ENCODE peak calls at places on chromosomes 3 and 15, in four cellular contexts. Z is HCT116, G is spleen, E is GM23338. J is an unnamed sample. For H3K36me3, the result is how much of the 10 kb centered on the place peaks cover.

GRCh38 chr3:195549931-195550519 is 6.9 kb upstream of the PPP1R2 start:
- DNase-seq in Z (no peak), G (peak), E (no peak), J (no peak)

GRCh38 chr15:29601811-29602210 is 220.5 kb downstream of the TJP1 start:
- DNase-seq in E (no peak), G (no peak), Z (no peak), J (no peak)

GRCh38 chr15:63473999-63474809 is 30.2 kb upstream of the USP3 start:
- DNase-seq in Z (no peak), E (peak), G (peak), J (peak)

GRCh38 chr3:164278550-164278949 is 799.7 kb downstream of the SI start:
- DNase-seq in E (no peak), Z (no peak), G (peak), J (no peak)

GRCh38 chr15:75655911-75656310 is 8.2 kb downstream of the SNX33 start:
- DNase-seq in Z (no peak), E (no peak), G (no peak), J (no peak)

GRCh38 chr15:61195116-61196002 is 33.7 kb downstream of the RORA start:
- DNase-seq in E (peak), Z (peak), G (no peak), J (no peak)

GRCh38 chr3:134485075-134485536 is 679 bp downstream of the ANAPC13 start:
- DNase-seq in Z (no peak), G (no peak), E (peak), J (no peak)

GRCh38 chr3:151003024-151003771 is 30.7 kb upstream of the CLRN1 start:
- DNase-seq in G (no peak), Z (no peak), E (no peak), J (no peak)

GRCh38 chr3:119700269-119700919 is 2.4 kb upstream of the CFAP91 start:
- DNase-seq in G (no peak), E (no peak), Z (no peak), J (no peak)

GRCh38 chr3:185744997-185745843 is 79.6 kb downstream of the IGF2BP2 start:
- DNase-seq in G (no peak), E (no peak), Z (no peak), J (no peak)

GRCh38 chr15:29090617-29091466 is 178.8 kb downstream of the NSMCE3 start:
- DNase-seq in G (peak), E (peak), Z (peak), J (no peak)

GRCh38 chr15:75349851-75350588 is 3.2 kb downstream of the NEIL1 start:
- DNase-seq in Z (no peak), E (no peak), G (peak), J (peak)

GRCh38 chr15:63322541-63322940 is 45.1 kb downstream of the APH1B start:
- DNase-seq in E (no peak), Z (no peak), G (no peak), J (no peak)

GRCh38 chr3:15339786-15340215 is 7.4 kb upstream of the SH3BP5 start:
- DNase-seq in Z (no peak), G (no peak), E (no peak), J (no peak)

GRCh38 chr3:53187430-53187829 is 26.4 kb downstream of the PRKCD start:
- DNase-seq in G (peak), Z (no peak), E (no peak), J (no peak)

GRCh38 chr15:45399381-45400212 is 21.3 kb upstream of the GATM start:
- DNase-seq in E (peak), Z (peak), G (no peak), J (no peak)

GRCh38 chr15:39283531-39283930 is 297.3 kb upstream of the THBS1 start:
- DNase-seq in Z (no peak), E (no peak), G (no peak), J (no peak)

GRCh38 chr3:168025076-168025475 is 70.6 kb downstream of the GOLIM4 start:
- DNase-seq in G (no peak), Z (no peak), E (no peak), J (no peak)

GRCh38 chr15:80059786-80060489 is 462 bp downstream of the ZFAND6 start:
- DNase-seq in Z (peak), G (no peak), E (peak), J (peak)

GRCh38 chr15:55770808-55771207 is 27.9 kb upstream of the PRTG start:
- DNase-seq in E (no peak), Z (no peak), G (no peak), J (no peak)

GRCh38 chr3:156460206-156460609 is 94.7 kb downstream of the SSR3 start:
- DNase-seq in Z (no peak), G (no peak), E (no peak), J (no peak)

GRCh38 chr15:86877171-86877631 is 797.5 kb downstream of the AGBL1 start:
- DNase-seq in Z (no peak), E (no peak), G (no peak), J (no peak)

GRCh38 chr15:29815000-29815704 is 7.1 kb downstream of the TJP1 start:
- DNase-seq in G (no peak), E (no peak), Z (no peak), J (no peak)

GRCh38 chr3:16813336-16813735 is 71.4 kb upstream of the PLCL2 start:
- DNase-seq in G (no peak), Z (no peak), E (no peak), J (no peak)

GRCh38 chr15:88622605-88622975 is 1.4 kb downstream of the AEN start:
- DNase-seq in E (no peak), G (no peak), Z (no peak), J (no peak)

GRCh38 chr15:65087411-65087810 is 10.9 kb downstream of the KBTBD13 start:
- DNase-seq in E (no peak), G (no peak), Z (no peak), J (no peak)

GRCh38 chr3:100963041-100963440 is 30.2 kb downstream of the ABI3BP start:
- DNase-seq in E (no peak), G (no peak), Z (no peak), J (no peak)

GRCh38 chr15:23441204-23441603 is 5.8 kb downstream of the GOLGA6L2 start:
- DNase-seq in G (no peak), Z (no peak), E (no peak), J (no peak)

GRCh38 chr3:187994221-187995085 is 159.5 kb upstream of the LPP start:
- DNase-seq in G (no peak), E (no peak), Z (no peak), J (no peak)

GRCh38 chr3:181823716-181824115 is 112.0 kb downstream of the SOX2 start:
- DNase-seq in E (no peak), G (no peak), Z (no peak), J (peak)

GRCh38 chr3:63050548-63050947 is 175.3 kb upstream of the CADPS start:
- DNase-seq in Z (no peak), E (no peak), G (no peak), J (no peak)

GRCh38 chr15:92801774-92802464 is 98.2 kb upstream of the CHD2 start:
- DNase-seq in Z (peak), E (no peak), G (no peak), J (no peak)

DNA sequence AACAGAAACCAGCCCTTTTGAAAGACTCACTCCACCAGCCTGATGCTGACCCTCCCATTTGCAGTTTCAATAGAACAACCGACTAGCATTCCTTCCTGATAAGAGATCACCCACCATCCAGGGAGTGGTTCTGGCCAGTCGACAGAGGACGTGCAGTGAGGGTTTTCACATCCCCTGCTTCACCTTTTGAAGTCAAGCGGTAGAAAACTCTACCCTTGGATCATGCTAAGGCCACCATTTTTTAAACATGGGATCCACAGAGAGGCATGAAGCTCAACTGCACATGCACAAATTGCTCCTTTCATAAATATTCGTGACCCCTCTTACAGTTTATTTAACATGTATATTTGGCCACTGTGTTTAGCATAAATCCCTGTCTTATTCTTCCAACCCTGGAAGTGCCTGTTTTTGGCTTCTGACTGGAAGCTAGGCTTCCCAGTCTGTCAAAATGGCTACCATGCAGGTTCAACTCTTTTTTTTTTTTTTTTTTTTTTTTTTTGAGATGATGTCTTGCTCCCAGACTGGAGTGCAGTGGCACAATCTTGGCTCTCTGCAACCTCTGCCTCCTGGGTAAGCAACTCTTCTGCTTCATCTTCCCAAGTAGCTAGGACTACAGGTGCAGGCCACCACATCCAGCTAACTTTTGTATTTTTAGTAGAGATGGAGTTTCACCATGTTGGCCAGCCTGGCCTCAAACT is 1.0 kb upstream of the THUMPD3 start:
- DNase-seq in G (no peak), Z (no peak), E (no peak), J (no peak)
- TF ChIP-seq POLR2AphosphoS5 in G (no peak), Z (no peak), E (no peak), J (no peak)

GRCh38 chr3:189588061-189588817 is 43.0 kb upstream of the TP63 start:
- DNase-seq in E (no peak), Z (no peak), G (no peak), J (no peak)
- H3K36me3 ChIP-seq in E (under half), Z (under half), G (under half), J (under half)

GRCh38 chr3:17972476-17972875 is 230.0 kb upstream of the TBC1D5 start:
- DNase-seq in Z (no peak), E (no peak), G (no peak), J (no peak)

GRCh38 chr3:17974206-17974841 is 231.9 kb upstream of the TBC1D5 start:
- DNase-seq in Z (no peak), E (no peak), G (no peak), J (no peak)

GRCh38 chr3:17973559-17973906 is 231.1 kb upstream of the TBC1D5 start:
- DNase-seq in G (no peak), Z (no peak), E (no peak), J (no peak)

GRCh38 chr3:17972030-17972429 is 229.6 kb upstream of the TBC1D5 start:
- DNase-seq in E (no peak), Z (no peak), G (no peak), J (no peak)

GRCh38 chr3:17972889-17973558 is 230.6 kb upstream of the TBC1D5 start:
- DNase-seq in Z (no peak), G (no peak), E (no peak), J (no peak)
- H3K27ac ChIP-seq in Z (no peak), G (no peak), E (no peak), J (no peak)

DNA sequence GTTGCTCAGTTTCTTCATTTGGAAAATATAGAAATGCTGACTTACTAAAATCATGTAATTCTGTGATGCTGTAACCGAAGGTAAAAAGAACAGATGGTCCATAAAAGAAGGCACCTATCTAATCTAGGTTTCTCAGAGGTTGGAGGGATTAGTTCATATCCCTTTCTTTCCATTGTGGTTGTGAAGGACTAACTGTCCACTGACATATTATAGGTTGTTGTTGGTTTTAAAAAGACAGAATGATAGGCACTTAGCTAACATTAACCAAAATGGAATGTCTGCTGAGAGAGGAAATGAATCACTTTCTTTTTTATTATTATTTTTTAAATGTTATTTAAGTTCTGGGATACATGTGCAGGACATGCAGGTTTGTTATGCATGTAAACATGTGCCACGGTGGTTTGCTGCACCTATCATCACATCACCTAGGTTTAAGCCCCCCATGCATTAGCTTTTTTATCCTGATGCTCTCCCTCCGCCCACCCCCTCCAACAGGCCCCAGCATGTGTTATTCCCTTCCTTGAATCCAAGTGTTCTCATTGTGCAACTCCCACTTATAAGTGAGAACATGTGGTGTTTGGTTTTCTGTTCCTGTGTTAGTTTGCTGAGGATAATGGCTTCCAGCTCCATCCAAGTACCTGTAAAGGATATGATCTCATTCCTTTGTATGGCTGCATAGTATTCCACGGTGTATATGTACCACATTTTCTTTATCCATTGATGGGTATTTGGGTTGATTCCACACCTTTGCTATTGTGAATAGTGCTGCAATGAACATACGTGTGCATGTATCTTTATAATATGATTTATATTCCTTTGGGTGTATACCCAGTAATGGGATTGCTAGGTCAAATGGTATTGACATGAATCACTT is 45.8 kb downstream of the ALDH1A2 start:
- DNase-seq in E (no peak), Z (no peak), G (no peak), J (no peak)
- TF ChIP-seq POLR2AphosphoS5 in E (no peak), Z (no peak), G (no peak), J (no peak)

DNA sequence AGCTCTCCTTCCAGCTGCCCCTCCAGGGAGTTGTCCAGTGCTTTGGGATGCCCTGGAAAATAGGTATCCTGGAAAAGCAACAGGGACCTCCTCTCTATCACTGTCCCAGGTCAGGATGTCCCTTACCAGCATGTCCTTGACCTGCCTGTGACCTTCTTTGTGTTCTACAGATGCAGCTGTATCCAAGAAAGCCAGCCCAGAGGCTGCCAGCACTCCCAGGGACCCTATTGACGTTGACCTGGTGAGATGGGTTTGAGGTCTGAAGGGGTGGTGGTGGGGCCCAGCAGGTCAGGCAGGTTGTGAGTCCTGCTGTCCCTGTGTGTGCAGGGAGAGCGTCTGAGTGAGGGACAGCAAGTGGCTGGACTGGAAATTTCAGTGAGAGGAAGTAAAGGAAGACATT is 30.2 kb downstream of the PML start:
- DNase-seq in G (no peak), Z (no peak), E (no peak), J (no peak)
- H3K36me3 ChIP-seq in G (half or more), Z (under half), E (under half), J (half or more)

DNA sequence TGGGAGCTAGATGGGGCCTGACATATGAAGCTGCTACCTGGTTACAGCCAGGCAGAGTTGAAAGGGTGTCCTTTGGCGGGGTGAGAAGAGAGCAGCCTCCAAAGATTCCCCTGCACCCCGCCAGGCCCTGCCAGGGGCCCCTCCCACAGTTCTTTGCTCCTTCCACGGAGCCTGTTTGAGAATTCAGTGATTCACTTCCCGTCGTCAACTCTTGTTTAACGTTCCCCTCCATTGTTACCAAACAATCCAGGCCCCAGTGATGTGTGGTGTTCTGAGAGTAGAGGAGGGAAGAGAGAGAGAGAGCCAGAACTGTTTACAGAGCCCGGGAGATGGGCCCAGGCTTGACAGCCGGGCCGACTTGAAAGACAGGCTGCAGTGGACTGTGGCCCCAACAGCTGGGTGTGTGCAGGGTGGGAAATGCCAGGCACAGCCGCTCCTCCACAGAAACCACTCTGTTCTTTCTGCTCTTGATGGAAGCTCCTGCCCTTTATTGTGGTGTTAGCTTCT is 81.5 kb downstream of the SMAD3 start:
- DNase-seq in E (peak), G (no peak), Z (no peak), J (no peak)
- H3K27ac ChIP-seq in E (no peak), G (peak), Z (peak), J (peak)